ENCODE peak calls at places on chromosomes 16 and 17, in ten cellular contexts. O is right lobe of liver, X is prostate gland, W is bronchial epithelial cell, G is heart right ventricle, U is H1, C is right atrium auricular region, M is upper lobe of right lung, Z is sigmoid colon, J is heart left ventricle. S is an unnamed sample.

GRCh38 chr17:48915459-48916282 is 7.5 kb downstream of the UBE2Z start:
- DNase-seq in O (no peak), X (no peak), W (peak; percentile 96), G (no peak), U (no peak), C (no peak), M (no peak), Z (no peak), J (no peak), S (peak; percentile 67)

GRCh38 chr17:73560661-73561060 is 83.6 kb downstream of the SDK2 start:
- DNase-seq in O (no peak), X (no peak), W (peak; percentile 25), G (no peak), U (no peak), C (no peak), M (no peak), Z (no peak), J (no peak), S (no peak)

GRCh38 chr16:65125871-65126270 is 4.0 kb upstream of the CDH11 start:
- DNase-seq in O (no peak), X (no peak), W (peak; percentile 28), G (no peak), U (no peak), C (no peak), M (no peak), Z (no peak), J (no peak), S (no peak)

GRCh38 chr17:28481081-28481571 is 7.7 kb downstream of the SLC13A2 start:
- DNase-seq in O (no peak), X (no peak), W (no peak), G (no peak), U (no peak), C (no peak), M (peak; percentile 76), Z (no peak), J (no peak), S (no peak)

GRCh38 chr17:18921912-18922451 is 30.0 kb upstream of the SLC5A10 start:
- DNase-seq in O (no peak), X (no peak), W (peak; percentile 93), G (no peak), U (no peak), C (no peak), M (no peak), Z (peak; percentile 59), J (no peak), S (peak; percentile 72)

GRCh38 chr17:47949197-47949759 is 7.9 kb downstream of the PNPO start:
- DNase-seq in O (peak; percentile 97), X (peak; percentile 89), W (peak; percentile 53), G (peak; percentile 92), U (peak; percentile 99), C (peak; percentile 90), M (peak; percentile 96), Z (peak; percentile 92), J (peak; percentile 88), S (peak; percentile 80)

GRCh38 chr16:89404561-89404960 is 85.8 kb downstream of the ANKRD11 start:
- DNase-seq in O (no peak), X (peak; percentile 50), W (peak; percentile 69), G (no peak), U (no peak), C (no peak), M (no peak), Z (no peak), J (no peak), S (no peak)

GRCh38 chr16:68332411-68333121 is 21.7 kb downstream of the PRMT7 start:
- DNase-seq in O (no peak), X (no peak), W (peak; percentile 33), G (no peak), U (no peak), C (no peak), M (no peak), Z (no peak), J (peak; percentile 64), S (no peak)

DNA sequence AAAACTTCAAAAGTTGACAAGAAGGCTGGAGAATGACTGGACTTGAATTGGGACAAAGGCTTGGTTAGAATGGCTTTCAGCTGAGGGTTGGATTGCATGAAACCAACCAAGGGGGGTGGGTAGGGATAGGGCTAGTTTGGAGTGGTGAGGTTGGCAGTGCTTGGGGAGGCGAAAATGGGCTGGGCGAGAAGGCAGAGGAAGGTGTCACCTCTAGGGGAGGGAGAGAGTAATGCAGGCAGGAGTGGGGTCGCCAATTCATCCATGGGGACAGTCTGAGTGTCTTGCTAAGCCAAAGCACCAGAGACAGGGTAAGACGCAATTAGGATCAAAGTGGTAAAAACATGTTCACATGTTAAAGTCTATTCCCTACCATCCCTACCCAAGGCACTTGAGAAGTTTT is 6.2 kb upstream of the DNAH2 start:
- DNase-seq in O (no peak), X (no peak), W (no peak), G (no peak), U (peak; percentile 56), C (no peak), M (no peak), Z (no peak), J (no peak), S (no peak)
- TF ChIP-seq CTCF in O (no peak), X (no peak), W (peak; percentile 16), G (no peak), U (peak; percentile 47), C (no peak), M (no peak), Z (no peak), J (no peak), S (peak; percentile 30)

DNA sequence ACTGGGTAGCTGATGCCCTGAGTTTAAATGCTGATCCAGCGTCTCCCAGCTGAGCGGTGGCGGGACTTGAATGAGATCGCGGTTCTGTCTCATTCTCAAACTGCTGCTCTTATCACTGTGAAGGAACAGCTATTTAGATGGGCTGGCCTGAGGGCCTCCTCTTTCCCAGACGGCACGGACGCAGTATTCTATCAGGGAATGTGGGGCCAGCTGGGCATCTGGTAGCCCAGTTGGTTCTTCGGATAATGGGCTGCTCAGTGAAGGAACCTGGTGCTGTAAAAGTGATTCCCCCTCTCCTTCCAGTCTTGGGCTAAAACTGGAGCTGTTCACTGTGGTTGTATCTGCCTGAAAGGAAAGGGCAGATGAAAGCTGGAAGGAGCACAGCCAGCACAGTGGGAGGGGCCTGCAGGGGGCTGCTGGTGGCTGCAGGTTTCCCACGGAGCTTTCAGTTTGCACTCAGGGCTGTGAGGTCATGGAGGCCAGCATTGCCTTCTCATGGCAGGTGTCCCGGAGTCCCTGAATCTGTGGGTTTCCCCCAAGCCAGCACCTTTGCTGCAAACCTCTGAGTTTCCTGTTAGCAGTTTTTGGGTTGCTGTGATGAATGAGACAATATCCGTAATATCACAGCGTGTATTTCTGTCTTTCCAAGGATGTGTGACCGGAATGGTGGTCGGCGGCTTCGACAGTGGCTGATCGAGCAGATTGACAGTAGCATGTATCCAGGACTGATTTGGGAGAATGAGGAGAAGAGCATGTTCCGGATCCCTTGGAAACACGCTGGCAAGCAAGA is 3.6 kb downstream of the IRF8 start:
- DNase-seq in O (no peak), X (no peak), W (no peak), G (no peak), U (no peak), C (no peak), M (no peak), Z (no peak), J (no peak), S (peak; percentile 82)
- H3K27me3 ChIP-seq in O (no peaks in the 10 kb centered on the region), X (no peaks in the 10 kb centered on the region), W (peaks cover 15% of the 10 kb centered on the region), G (peaks cover 34% of the 10 kb centered on the region), U (peaks cover 26% of the 10 kb centered on the region), C (no peaks in the 10 kb centered on the region), M (peaks cover 25% of the 10 kb centered on the region), Z (peaks cover 13% of the 10 kb centered on the region), J (peaks cover 16% of the 10 kb centered on the region), S (no peaks in the 10 kb centered on the region)

GRCh38 chr16:11876306-11876705 is 25.0 kb upstream of the RSL1D1 start:
- DNase-seq in O (no peak), X (no peak), W (no peak), G (no peak), U (no peak), C (no peak), M (peak; percentile 40), Z (no peak), J (no peak), S (no peak)

GRCh38 chr16:11877374-11877773 is 26.0 kb upstream of the RSL1D1 start:
- DNase-seq in O (no peak), X (no peak), W (no peak), G (no peak), U (no peak), C (no peak), M (no peak), Z (no peak), J (no peak), S (no peak)

GRCh38 chr16:11884035-11884434 is 31.7 kb downstream of the GSPT1 start:
- DNase-seq in O (no peak), X (no peak), W (no peak), G (no peak), U (no peak), C (no peak), M (no peak), Z (no peak), J (no peak), S (no peak)

GRCh38 chr16:11875721-11876120 is 24.4 kb upstream of the RSL1D1 start:
- DNase-seq in O (no peak), X (no peak), W (no peak), G (no peak), U (no peak), C (no peak), M (no peak), Z (no peak), J (no peak), S (no peak)

GRCh38 chr16:11880047-11880446 is 28.7 kb upstream of the RSL1D1 start:
- DNase-seq in O (no peak), X (no peak), W (peak; percentile 72), G (no peak), U (no peak), C (no peak), M (no peak), Z (no peak), J (no peak), S (no peak)
- TF ChIP-seq CTCF in O (no peak), X (no peak), W (no peak), G (no peak), U (no peak), C (no peak), M (no peak), Z (no peak), J (no peak), S (no peak)

GRCh38 chr17:9233761-9234160 is 212.5 kb downstream of the NTN1 start:
- DNase-seq in O (peak; percentile 42), X (no peak), W (no peak), G (no peak), U (no peak), C (no peak), M (no peak), Z (no peak), J (no peak), S (no peak)

GRCh38 chr17:9236286-9237052 is 215.2 kb downstream of the NTN1 start:
- DNase-seq in O (peak; percentile 35), X (no peak), W (peak; percentile 18), G (no peak), U (no peak), C (no peak), M (no peak), Z (no peak), J (no peak), S (no peak)

GRCh38 chr17:9234404-9234945 is 213.2 kb downstream of the NTN1 start:
- DNase-seq in O (peak; percentile 37), X (no peak), W (no peak), G (no peak), U (no peak), C (no peak), M (no peak), Z (no peak), J (no peak), S (no peak)

GRCh38 chr17:9237053-9237410 is 215.7 kb downstream of the NTN1 start:
- DNase-seq in O (no peak), X (no peak), W (no peak), G (no peak), U (no peak), C (no peak), M (no peak), Z (no peak), J (no peak), S (no peak)

GRCh38 chr17:9235346-9235745 is 214.0 kb downstream of the NTN1 start:
- DNase-seq in O (no peak), X (no peak), W (no peak), G (no peak), U (no peak), C (no peak), M (no peak), Z (no peak), J (no peak), S (no peak)
- H3K27me3 ChIP-seq in O (no peaks in the 10 kb centered on the region), X (no peaks in the 10 kb centered on the region), W (peaks cover 2% of the 10 kb centered on the region), G (peaks cover 28% of the 10 kb centered on the region), U (peaks cover 14% of the 10 kb centered on the region), C (no peaks in the 10 kb centered on the region), M (peaks cover 13% of the 10 kb centered on the region), Z (no peaks in the 10 kb centered on the region), J (no peaks in the 10 kb centered on the region), S (peaks cover 4% of the 10 kb centered on the region)